ENCODE peak calls at places on chromosomes 11 and 22, in nine cellular contexts. One of them, this sample, is unnamed.

GRCh38 chr22:37300551-37301017 is 18.3 kb downstream of the CYTH4 start:
- DNase-seq in KG1: peak; percentile 56
- DNase-seq in psoas muscle: no peak
- DNase-seq in H4: no peak
- DNase-seq in kidney epithelial cell: no peak
- DNase-seq in LNCaP clone FGC: no peak
- DNase-seq in left lobe of liver: no peak
- DNase-seq in CD4-positive, alpha-beta T cell: peak; percentile 42
- DNase-seq in HT-29: no peak
- DNase-seq in this sample: no peak

GRCh38 chr22:39318507-39319283 is 728 bp downstream of the RPL3 start:
- DNase-seq in KG1: no peak
- DNase-seq in psoas muscle: no peak
- DNase-seq in H4: no peak
- DNase-seq in kidney epithelial cell: no peak
- DNase-seq in LNCaP clone FGC: no peak
- DNase-seq in left lobe of liver: no peak
- DNase-seq in CD4-positive, alpha-beta T cell: peak; percentile 33
- DNase-seq in HT-29: peak; percentile 58
- DNase-seq in this sample: no peak

GRCh38 chr11:13463779-13464290 is 813 bp upstream of the BTBD10 start:
- DNase-seq in KG1: no peak
- DNase-seq in psoas muscle: no peak
- DNase-seq in H4: no peak
- DNase-seq in kidney epithelial cell: no peak
- DNase-seq in LNCaP clone FGC: no peak
- DNase-seq in left lobe of liver: no peak
- DNase-seq in CD4-positive, alpha-beta T cell: no peak
- DNase-seq in HT-29: no peak
- DNase-seq in this sample: no peak

GRCh38 chr11:111745719-111746504 is 20.3 kb downstream of the PPP2R1B start:
- DNase-seq in KG1: no peak
- DNase-seq in psoas muscle: no peak
- DNase-seq in H4: no peak
- DNase-seq in kidney epithelial cell: no peak
- DNase-seq in LNCaP clone FGC: no peak
- DNase-seq in left lobe of liver: no peak
- DNase-seq in CD4-positive, alpha-beta T cell: no peak
- DNase-seq in HT-29: no peak
- DNase-seq in this sample: no peak

GRCh38 chr11:72113170-72113808 is 794 bp upstream of the ANAPC15 start:
- DNase-seq in KG1: no peak
- DNase-seq in psoas muscle: no peak
- DNase-seq in H4: no peak
- DNase-seq in kidney epithelial cell: no peak
- DNase-seq in LNCaP clone FGC: no peak
- DNase-seq in left lobe of liver: no peak
- DNase-seq in CD4-positive, alpha-beta T cell: no peak
- DNase-seq in HT-29: no peak
- DNase-seq in this sample: no peak

GRCh38 chr11:84612645-84613044 is 1014.5 kb downstream of the DLG2 start:
- DNase-seq in KG1: no peak
- DNase-seq in psoas muscle: no peak
- DNase-seq in H4: no peak
- DNase-seq in kidney epithelial cell: no peak
- DNase-seq in LNCaP clone FGC: no peak
- DNase-seq in left lobe of liver: no peak
- DNase-seq in CD4-positive, alpha-beta T cell: no peak
- DNase-seq in HT-29: no peak
- DNase-seq in this sample: no peak

GRCh38 chr11:4181780-4182721 is 87.5 kb downstream of the RRM1 start:
- DNase-seq in KG1: peak; percentile 61
- DNase-seq in psoas muscle: no peak
- DNase-seq in H4: peak; percentile 78
- DNase-seq in kidney epithelial cell: peak; percentile 14
- DNase-seq in LNCaP clone FGC: peak; percentile 53
- DNase-seq in left lobe of liver: peak; percentile 80
- DNase-seq in CD4-positive, alpha-beta T cell: no peak
- DNase-seq in HT-29: peak; percentile 90
- DNase-seq in this sample: peak; percentile 55

GRCh38 chr22:39439170-39439569 is 17.6 kb upstream of the MGAT3 start:
- DNase-seq in KG1: no peak
- DNase-seq in psoas muscle: no peak
- DNase-seq in H4: peak; percentile 60
- DNase-seq in kidney epithelial cell: no peak
- DNase-seq in LNCaP clone FGC: no peak
- DNase-seq in left lobe of liver: no peak
- DNase-seq in CD4-positive, alpha-beta T cell: no peak
- DNase-seq in HT-29: no peak
- DNase-seq in this sample: no peak

GRCh38 chr11:17343907-17344306 is 7.7 kb upstream of the NCR3LG1 start:
- DNase-seq in KG1: no peak
- DNase-seq in psoas muscle: no peak
- DNase-seq in H4: no peak
- DNase-seq in kidney epithelial cell: peak; percentile 23
- DNase-seq in LNCaP clone FGC: no peak
- DNase-seq in left lobe of liver: no peak
- DNase-seq in CD4-positive, alpha-beta T cell: no peak
- DNase-seq in HT-29: no peak
- DNase-seq in this sample: no peak

GRCh38 chr11:115503083-115503885 is 931 bp downstream of the CADM1 start:
- DNase-seq in KG1: no peak
- DNase-seq in psoas muscle: peak; percentile 64
- DNase-seq in H4: peak; percentile 51
- DNase-seq in kidney epithelial cell: no peak
- DNase-seq in LNCaP clone FGC: no peak
- DNase-seq in left lobe of liver: peak; percentile 90
- DNase-seq in CD4-positive, alpha-beta T cell: peak; percentile 2
- DNase-seq in HT-29: no peak
- DNase-seq in this sample: peak; percentile 85